ENCODE peak calls at places on chromosomes 12 and 14, in five cellular contexts. Y is K562, W is A549, Z is IMR-90, F is GM12878. A is an unnamed sample.

GRCh38 chr14:20802341-20803084 is at the start of gene RNASE1:
- DNase-seq in Z (no peak), W (peak; percentile 6), F (no peak), Y (peak; percentile 34), A (no peak)

GRCh38 chr12:131869871-131870418 is 24.5 kb upstream of the ULK1 start:
- DNase-seq in Y (no peak), F (no peak), W (peak; percentile 89), Z (peak; percentile 62), A (peak; percentile 18)

GRCh38 chr12:113912761-113913295 is 53.3 kb downstream of the RBM19 start:
- DNase-seq in Y (peak; percentile 79), W (peak; percentile 79), Z (peak; percentile 70), F (no peak), A (peak; percentile 82)

GRCh38 chr12:16282978-16283377 is 5.5 kb upstream of the SLC15A5 start:
- DNase-seq in W (no peak), Y (no peak), F (no peak), Z (no peak), A (no peak)

GRCh38 chr14:58428011-58428807 is 690 bp downstream of the KIAA0586 start:
- DNase-seq in Z (peak; percentile 63), Y (peak; percentile 24), W (peak; percentile 43), F (no peak), A (peak; percentile 35)

GRCh38 chr12:131672311-131672940 is 38.5 kb upstream of the SFSWAP start:
- DNase-seq in Z (no peak), F (no peak), W (no peak), Y (no peak), A (no peak)

GRCh38 chr12:114769634-114770033 is 85.7 kb upstream of the TBX3 start:
- DNase-seq in Y (no peak), Z (no peak), W (no peak), F (no peak), A (no peak)

GRCh38 chr12:123388218-123388947 is 4.5 kb downstream of the KMT5A start:
- DNase-seq in W (peak; percentile 87), F (peak; percentile 21), Y (peak; percentile 86), Z (peak; percentile 52), A (peak; percentile 98)

GRCh38 chr12:13727707-13728147 is 253.7 kb downstream of the GRIN2B start:
- DNase-seq in W (no peak), F (no peak), Z (no peak), Y (no peak), A (no peak)

GRCh38 chr12:123645851-123646250 is 12.2 kb downstream of the GTF2H3 start:
- DNase-seq in Z (no peak), Y (no peak), W (no peak), F (no peak), A (no peak)

GRCh38 chr12:52259850-52260249 is 14.6 kb upstream of the KRT86 start:
- DNase-seq in Z (no peak), W (no peak), F (no peak), Y (no peak), A (no peak)

GRCh38 chr12:13277278-13277677 is 80.8 kb downstream of the EMP1 start:
- DNase-seq in Y (no peak), W (no peak), Z (no peak), F (no peak), A (no peak)

GRCh38 chr12:9132008-9132535 is 16.4 kb upstream of the A2M start:
- DNase-seq in Z (no peak), W (no peak), Y (no peak), F (no peak), A (no peak)

GRCh38 chr14:101780887-101781239 is 19.4 kb downstream of the PPP2R5C start:
- DNase-seq in W (no peak), F (no peak), Z (no peak), Y (no peak), A (no peak)

GRCh38 chr14:73815849-73816816 is 35.5 kb upstream of the PTGR2 start:
- DNase-seq in Y (no peak), F (no peak), W (no peak), Z (peak; percentile 49), A (no peak)

GRCh38 chr14:68630081-68630571 is 162.7 kb downstream of the ZFP36L1 start:
- DNase-seq in Z (no peak), Y (peak; percentile 24), W (no peak), F (no peak), A (no peak)

GRCh38 chr12:3718100-3718499 is 34.8 kb downstream of the CRACR2A start:
- DNase-seq in Y (no peak), W (no peak), Z (no peak), F (no peak), A (no peak)

GRCh38 chr14:69460093-69460701 is 24.3 kb upstream of the PLEKHD1 start:
- DNase-seq in F (peak; percentile 25), W (peak; percentile 79), Z (peak; percentile 95), Y (peak; percentile 45), A (peak; percentile 70)

GRCh38 chr12:50728417-50728816 is 35.5 kb upstream of the ATF1 start:
- DNase-seq in Z (no peak), Y (no peak), W (no peak), F (no peak), A (no peak)

GRCh38 chr14:100203962-100204834 is 34.7 kb upstream of the YY1 start:
- DNase-seq in Z (peak; percentile 50), F (no peak), Y (no peak), W (no peak), A (no peak)

GRCh38 chr12:116074686-116075085 is 202.8 kb downstream of the MED13L start:
- DNase-seq in Z (no peak), W (no peak), F (no peak), Y (no peak), A (no peak)

GRCh38 chr12:18683603-18684002 is 54.2 kb downstream of the PLCZ1 start:
- DNase-seq in Z (peak; percentile 49), F (no peak), Y (peak; percentile 23), W (no peak), A (no peak)

GRCh38 chr14:76131071-76131985 is 20.4 kb upstream of the GPATCH2L start:
- DNase-seq in Z (no peak), Y (no peak), W (no peak), F (no peak), A (no peak)

GRCh38 chr12:31928246-31929139 is 30.7 kb upstream of the RESF1 start:
- DNase-seq in Y (no peak), W (no peak), F (no peak), Z (no peak), A (no peak)

GRCh38 chr14:49594347-49595089 is 4.2 kb upstream of the LRR1 start:
- DNase-seq in Z (peak; percentile 85), W (no peak), Y (peak; percentile 27), F (peak; percentile 34), A (no peak)

GRCh38 chr14:90610641-90611040 is 205.6 kb downstream of the TTC7B start:
- DNase-seq in W (no peak), F (no peak), Z (no peak), Y (no peak), A (no peak)

GRCh38 chr14:55383541-55384140 is 28.0 kb downstream of the ATG14 start:
- DNase-seq in Y (peak; percentile 69), F (no peak), W (no peak), Z (no peak), A (no peak)

GRCh38 chr12:75638792-75639191 is 127.4 kb upstream of the KRR1 start:
- DNase-seq in F (no peak), W (no peak), Y (no peak), Z (no peak), A (no peak)

GRCh38 chr12:121582583-121583333 is 1.9 kb upstream of the KDM2B start:
- DNase-seq in F (no peak), Z (no peak), Y (peak; percentile 43), W (no peak), A (no peak)

GRCh38 chr12:121579981-121580868 is 598 bp downstream of the KDM2B start:
- DNase-seq in Y (peak; percentile 83), Z (peak; percentile 55), W (peak; percentile 58), F (no peak), A (peak; percentile 84)

GRCh38 chr12:121579190-121579791 is 1.5 kb downstream of the KDM2B start:
- DNase-seq in Z (no peak), W (no peak), Y (peak; percentile 65), F (no peak), A (peak; percentile 76)

GRCh38 chr12:121580959-121581680 is at the start of gene KDM2B:
- DNase-seq in Z (peak; percentile 67), Y (peak; percentile 50), F (no peak), W (no peak), A (peak; percentile 46)

GRCh38 chr12:121581681-121582439 is 1.0 kb upstream of the KDM2B start:
- DNase-seq in Z (peak; percentile 50), W (no peak), F (no peak), Y (peak; percentile 65), A (peak; percentile 79)
- TF ChIP-seq RCOR1 in Z (no peak), W (no peak), F (no peak), Y (no peak), A (peak; percentile 21)

GRCh38 chr12:80015660-80016059 is 80.8 kb upstream of the PPP1R12A start:
- DNase-seq in W (no peak), Z (no peak), Y (no peak), F (no peak), A (no peak)
- TF ChIP-seq RCOR1 in W (no peak), Z (no peak), Y (no peak), F (no peak), A (no peak)

DNA sequence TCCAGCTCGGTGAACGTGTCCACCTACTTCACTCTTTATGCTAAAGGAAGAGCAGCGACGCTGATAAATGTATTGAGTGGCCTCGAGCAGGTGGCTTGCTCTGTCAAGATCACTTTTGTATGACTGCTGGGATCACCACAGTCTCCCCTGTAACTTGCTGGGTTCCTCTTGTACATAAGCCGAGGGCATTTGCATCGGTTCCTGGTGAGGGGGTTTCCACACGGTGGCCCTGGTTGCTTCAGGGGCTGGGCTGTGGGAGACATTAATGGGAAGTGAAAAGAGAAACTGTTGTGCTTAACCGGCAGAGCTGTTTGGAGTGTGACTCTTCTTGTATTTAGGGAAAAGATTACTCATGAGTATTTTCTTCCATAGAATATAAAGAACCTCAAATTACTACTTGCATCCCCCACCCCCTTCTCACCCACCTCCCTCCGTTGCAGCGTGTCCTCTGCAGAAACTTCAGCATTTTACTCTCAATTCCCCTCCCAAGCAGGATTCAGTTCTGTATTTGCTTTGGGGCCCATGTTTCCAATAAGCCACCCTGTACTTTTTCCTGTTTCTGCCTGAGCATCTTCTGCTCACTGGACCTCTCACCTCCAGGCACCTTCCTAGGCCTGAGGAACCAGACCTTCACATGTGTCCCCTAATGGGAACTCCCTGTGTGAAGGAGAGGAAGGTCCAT is 186.9 kb downstream of the ETV6 start:
- DNase-seq in Y (no peak), Z (no peak), F (peak; percentile 99), W (no peak), A (no peak)
- TF ChIP-seq RCOR1 in Y (no peak), Z (no peak), F (no peak), W (no peak), A (no peak)

DNA sequence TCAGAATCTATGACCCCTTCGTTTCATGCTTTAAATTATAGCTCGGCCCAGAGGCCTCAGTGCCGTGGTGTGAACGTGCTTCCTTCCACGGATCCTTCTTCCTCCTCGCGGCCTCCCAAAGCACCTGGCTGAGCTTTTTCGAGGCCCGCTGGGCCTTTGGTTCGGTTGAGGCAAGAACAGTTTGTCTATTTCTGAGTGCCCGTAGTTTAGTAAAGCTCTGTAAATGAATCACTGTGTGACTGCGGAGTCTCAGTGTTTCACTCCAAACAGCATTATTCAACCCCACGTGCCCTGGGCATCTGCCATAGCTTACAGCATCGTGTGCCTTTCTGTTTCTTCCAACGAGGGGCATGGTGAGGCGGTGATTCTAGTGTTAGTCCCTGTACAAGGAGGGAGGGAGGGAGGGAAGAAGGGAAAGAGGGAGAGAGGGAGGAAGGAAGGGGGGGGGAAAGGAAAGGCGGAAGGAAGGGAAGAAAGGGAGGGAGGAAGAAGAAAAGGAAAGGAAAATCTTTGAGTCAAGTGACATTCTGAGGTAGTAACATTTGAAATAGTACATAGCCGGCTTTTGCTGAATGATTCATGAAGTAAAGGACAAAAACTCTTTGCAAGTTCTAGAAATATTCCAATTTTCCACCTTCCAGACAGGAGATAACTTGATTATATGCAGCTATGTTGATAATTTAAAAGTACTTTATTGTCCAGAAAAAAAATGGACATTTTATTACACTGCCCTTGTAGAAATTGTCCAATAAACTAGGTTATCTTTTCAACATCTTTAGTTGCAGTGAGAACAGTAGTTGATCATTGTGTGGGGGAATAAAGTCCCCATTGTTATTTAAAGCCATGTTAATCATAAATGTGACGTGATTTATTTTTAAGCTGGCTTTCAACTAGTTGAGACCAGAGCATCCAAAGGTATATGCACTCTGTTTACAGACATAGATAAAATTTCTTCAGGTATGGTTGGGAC is 1.2 kb upstream of the TRIM9 start:
- DNase-seq in Y (no peak), Z (peak; percentile 35), F (no peak), W (peak; percentile 10), A (peak; percentile 31)
- TF ChIP-seq RCOR1 in Y (no peak), Z (no peak), F (no peak), W (no peak), A (no peak)